ENCODE peak calls at places on chromosome X, in six cellular contexts. A is IMR-90, R is mesendoderm, M is mesenchymal stem cell, E is H1, Y is neuronal stem cell. V is an unnamed sample.

GRCh38 chrX:104681214-104681613 is 115.2 kb downstream of the IL1RAPL2 start:
- DNase-seq in A (no peak), R (no peak), M (no peak), E (no peak), Y (no peak), V (no peak)

GRCh38 chrX:107827137-107827831 is 1.6 kb downstream of the MID2 start:
- DNase-seq in A (no peak), R (no peak), M (peak; percentile 6), E (no peak), Y (no peak), V (no peak)

GRCh38 chrX:24838624-24839023 is 144.9 kb downstream of the POLA1 start:
- DNase-seq in A (peak; percentile 50), R (peak; percentile 13), M (peak; percentile 38), E (no peak), Y (peak; percentile 12), V (no peak)

GRCh38 chrX:44735498-44735897 is 108.3 kb upstream of the DUSP21 start:
- DNase-seq in A (no peak), R (no peak), M (no peak), E (no peak), Y (no peak), V (no peak)

GRCh38 chrX:39601193-39602085 is 496.3 kb downstream of the BCOR start:
- DNase-seq in A (no peak), R (no peak), M (no peak), E (no peak), Y (no peak), V (no peak)

GRCh38 chrX:130788786-130789581 is 114.0 kb downstream of the ENOX2 start:
- DNase-seq in A (peak; percentile 3), R (no peak), M (no peak), E (no peak), Y (no peak), V (no peak)

GRCh38 chrX:132564026-132564425 is 75.2 kb upstream of the MBNL3 start:
- DNase-seq in A (no peak), R (peak; percentile 2), M (peak; percentile 82), E (no peak), Y (no peak), V (no peak)

GRCh38 chrX:135977611-135978010 is 3.8 kb upstream of the MMGT1 start:
- DNase-seq in A (peak; percentile 77), R (no peak), M (peak; percentile 44), E (no peak), Y (no peak), V (no peak)

GRCh38 chrX:53317365-53318069 is 36.1 kb upstream of the IQSEC2 start:
- DNase-seq in A (peak; percentile 43), R (peak; percentile 67), M (peak; percentile 46), E (peak; percentile 82), Y (peak; percentile 49), V (peak; percentile 68)

GRCh38 chrX:138127314-138127713 is 561.4 kb downstream of the ZIC3 start:
- DNase-seq in A (no peak), R (no peak), M (no peak), E (no peak), Y (no peak), V (no peak)

GRCh38 chrX:103376118-103376978 is at the start of gene BEX3:
- DNase-seq in A (peak; percentile 59), R (peak; percentile 91), M (peak; percentile 65), E (peak; percentile 70), Y (no peak), V (peak; percentile 93)

GRCh38 chrX:118585296-118585695 is 89.7 kb downstream of the DOCK11 start:
- DNase-seq in A (no peak), R (no peak), M (no peak), E (no peak), Y (no peak), V (no peak)

GRCh38 chrX:49761481-49761880 is 65.7 kb upstream of the PAGE1 start:
- DNase-seq in A (peak; percentile 12), R (peak; percentile 22), M (peak; percentile 10), E (no peak), Y (peak; percentile 1), V (no peak)

GRCh38 chrX:119501511-119502148 is 33.4 kb downstream of the SLC25A5 start:
- DNase-seq in A (no peak), R (no peak), M (no peak), E (no peak), Y (no peak), V (no peak)

GRCh38 chrX:154486396-154487207 is at the start of gene UBL4A:
- DNase-seq in A (peak; percentile 11), R (peak; percentile 60), M (peak; percentile 47), E (peak; percentile 55), Y (peak; percentile 21), V (peak; percentile 47)

GRCh38 chrX:118350221-118350620 is 4.3 kb downstream of the WDR44 start:
- DNase-seq in A (peak; percentile 40), R (no peak), M (peak; percentile 47), E (no peak), Y (no peak), V (no peak)

GRCh38 chrX:66638591-66639500 is at the start of gene EDA2R:
- DNase-seq in A (peak; percentile 87), R (peak; percentile 94), M (peak; percentile 81), E (peak; percentile 47), Y (peak; percentile 71), V (peak; percentile 78)

GRCh38 chrX:106748377-106748776 is 21.9 kb downstream of the RNF128 start:
- DNase-seq in A (no peak), R (no peak), M (no peak), E (no peak), Y (no peak), V (no peak)

GRCh38 chrX:39261446-39262147 is 460.3 kb downstream of the MID1IP1 start:
- DNase-seq in A (no peak), R (peak; percentile 63), M (peak; percentile 33), E (no peak), Y (peak; percentile 4), V (no peak)

GRCh38 chrX:24264383-24264782 is 49.5 kb downstream of the SUPT20HL2 start:
- DNase-seq in A (peak; percentile 13), R (no peak), M (peak; percentile 22), E (no peak), Y (no peak), V (no peak)

GRCh38 chrX:39850209-39850608 is 247.5 kb downstream of the BCOR start:
- DNase-seq in A (no peak), R (no peak), M (no peak), E (no peak), Y (no peak), V (no peak)

GRCh38 chrX:9656871-9657270 is 108.8 kb downstream of the GPR143 start:
- DNase-seq in A (no peak), R (no peak), M (no peak), E (no peak), Y (no peak), V (no peak)

GRCh38 chrX:9656277-9656676 is 109.4 kb downstream of the GPR143 start:
- DNase-seq in A (peak; percentile 31), R (no peak), M (peak; percentile 80), E (no peak), Y (no peak), V (no peak)

GRCh38 chrX:9662148-9662547 is 103.5 kb downstream of the GPR143 start:
- DNase-seq in A (peak; percentile 77), R (no peak), M (peak; percentile 90), E (no peak), Y (no peak), V (no peak)

GRCh38 chrX:9657590-9658256 is 107.9 kb downstream of the GPR143 start:
- DNase-seq in A (no peak), R (no peak), M (no peak), E (no peak), Y (no peak), V (no peak)

DNA sequence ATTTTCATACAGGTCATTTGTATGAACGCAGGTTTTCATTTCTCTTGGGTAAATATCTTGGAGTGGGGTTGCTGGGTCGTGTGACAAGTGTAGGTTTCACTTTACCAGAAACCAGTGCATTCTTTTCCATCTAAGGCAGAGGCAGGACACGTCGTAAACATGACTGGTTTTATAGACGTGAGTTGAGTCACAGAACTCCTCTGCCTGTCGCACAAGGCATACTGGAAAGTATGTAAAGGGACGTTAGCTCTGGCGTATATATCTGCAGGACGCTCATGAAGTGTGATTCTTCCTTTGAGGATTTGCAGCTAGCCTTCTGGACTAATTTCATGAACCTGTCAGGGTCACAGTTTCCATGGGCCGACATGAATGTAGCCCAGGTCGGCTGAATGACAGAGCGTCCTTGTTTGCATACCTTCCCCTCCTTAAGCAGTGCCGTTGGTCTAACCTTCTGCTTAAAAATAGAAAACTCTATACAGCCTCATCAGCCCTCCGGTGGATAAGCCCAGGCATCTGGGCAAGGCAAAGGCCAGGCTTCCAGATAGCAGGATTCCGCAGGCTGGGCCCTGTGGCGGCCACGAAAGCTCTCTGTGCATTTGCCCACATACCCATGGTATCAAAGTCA is 106.0 kb downstream of the GPR143 start:
- DNase-seq in A (no peak), R (no peak), M (peak; percentile 73), E (no peak), Y (no peak), V (no peak)
- H2BK15ac ChIP-seq in A (no peak overlapping the region), R (no peak overlapping the region), M (no peak overlapping the region), E (no peak overlapping the region), Y (no peak overlapping the region), V (no peak overlapping the region)

DNA sequence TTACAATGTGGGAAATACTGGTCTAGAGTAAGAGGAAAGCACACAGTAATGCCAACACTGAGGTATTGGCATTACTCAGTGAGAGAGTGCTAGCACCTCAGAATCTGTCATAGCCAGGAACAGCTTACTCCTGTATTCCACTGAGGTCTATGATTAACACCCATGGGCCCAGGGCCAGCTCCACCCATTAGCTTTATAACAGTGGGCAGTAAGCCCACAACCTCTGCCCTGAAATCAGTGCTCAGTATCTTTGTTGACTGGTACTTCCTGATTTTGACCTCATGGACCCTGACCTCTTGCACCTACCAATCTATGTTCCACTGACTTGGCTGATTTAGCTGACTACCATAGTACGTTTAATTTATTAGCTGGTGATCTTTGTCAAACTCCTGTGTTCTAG is 56.1 kb downstream of the LANCL3 start:
- DNase-seq in A (no peak), R (no peak), M (no peak), E (no peak), Y (no peak), V (no peak)
- H2BK15ac ChIP-seq in A (no peak overlapping the region), R (no peak overlapping the region), M (no peak overlapping the region), E (no peak overlapping the region), Y (no peak overlapping the region), V (no peak overlapping the region)

GRCh38 chrX:123504630-123505270 is 228.1 kb downstream of the THOC2 start:
- DNase-seq in A (no peak), R (peak; percentile 11), M (no peak), E (no peak), Y (no peak), V (peak; percentile 41)

GRCh38 chrX:123493857-123494256 is 239.0 kb downstream of the THOC2 start:
- DNase-seq in A (no peak), R (no peak), M (no peak), E (no peak), Y (no peak), V (no peak)

GRCh38 chrX:123504047-123504446 is 228.8 kb downstream of the THOC2 start:
- DNase-seq in A (peak; percentile 12), R (no peak), M (no peak), E (no peak), Y (no peak), V (no peak)

DNA sequence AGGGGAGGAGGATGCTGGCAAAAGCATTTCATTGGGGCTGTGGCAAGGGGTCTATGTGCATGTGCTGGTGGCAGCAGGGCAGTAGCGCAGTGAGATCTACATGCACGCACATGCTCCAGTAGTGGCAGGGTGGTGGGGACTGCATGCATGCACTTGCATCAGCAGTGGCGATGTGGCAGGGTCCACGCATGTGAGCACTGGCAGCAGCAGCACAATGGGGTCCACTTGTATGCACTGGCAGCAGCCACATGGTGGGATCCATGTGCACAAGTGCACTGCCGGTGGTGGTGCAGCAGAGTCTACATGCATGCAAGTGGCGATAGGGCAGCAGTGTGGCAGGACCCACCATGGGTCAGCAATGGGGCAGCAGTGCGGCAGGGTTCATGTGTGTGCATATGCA is 233.1 kb downstream of the THOC2 start:
- DNase-seq in A (no peak), R (no peak), M (no peak), E (no peak), Y (no peak), V (no peak)
- H2BK15ac ChIP-seq in A (no peak overlapping the region), R (no peak overlapping the region), M (no peak overlapping the region), E (no peak overlapping the region), Y (no peak overlapping the region), V (no peak overlapping the region)

GRCh38 chrX:112877771-112878173 is 37.1 kb upstream of the AMOT start:
- DNase-seq in A (no peak), R (no peak), M (no peak), E (no peak), Y (no peak), V (no peak)
- H2BK15ac ChIP-seq in A (no peak overlapping the region), R (no peak overlapping the region), M (no peak overlapping the region), E (no peak overlapping the region), Y (no peak overlapping the region), V (no peak overlapping the region)

V was measured in H9.